ENCODE peak calls at places on chromosomes 12 and 14, in six cellular contexts. N is HCT116; M is mammary epithelial cell; Q is lung; X is CD8-positive, alpha-beta T cell; Z is cardiac fibroblast. Y is an unnamed sample.

GRCh38 chr12:89648211-89648930 is 60.3 kb downstream of the ATP2B1 start:
- DNase-seq in M (no peak), N (no peak), Q (no peak), Z (no peak), X (no peak), Y (peak)

GRCh38 chr12:26298785-26299621 is 103.6 kb downstream of the SSPN start:
- DNase-seq in X (no peak), N (no peak), Z (peak), M (peak), Q (no peak), Y (peak)

GRCh38 chr12:131153956-131154355 is 200.2 kb downstream of the ADGRD1 start:
- DNase-seq in M (no peak), Z (no peak), X (no peak), N (no peak), Q (no peak), Y (no peak)

GRCh38 chr12:34340534-34341361 is 318.5 kb downstream of the ALG10 start:
- DNase-seq in N (no peak), Q (no peak), Z (no peak), M (no peak), X (no peak), Y (no peak)

GRCh38 chr12:43869184-43869583 is 33.3 kb downstream of the TMEM117 start:
- DNase-seq in Q (no peak), M (no peak), N (no peak), X (no peak), Z (no peak), Y (no peak)

GRCh38 chr12:124509676-124510300 is 57.6 kb downstream of the NCOR2 start:
- DNase-seq in M (peak), Z (peak), Q (no peak), X (no peak), N (no peak), Y (peak)

GRCh38 chr12:78870539-78870938 is 6.0 kb downstream of the SYT1 start:
- DNase-seq in X (no peak), N (no peak), Q (no peak), Z (no peak), M (no peak), Y (no peak)

GRCh38 chr12:68359669-68360068 is 27.5 kb upstream of the MDM1 start:
- DNase-seq in N (no peak), M (no peak), Z (peak), Q (no peak), X (no peak), Y (no peak)

GRCh38 chr12:76866726-76867125 is 12.1 kb downstream of the CSRP2 start:
- DNase-seq in M (peak), Q (no peak), X (no peak), Z (no peak), N (no peak), Y (no peak)

GRCh38 chr14:37985826-37986470 is 221.8 kb upstream of the SSTR1 start:
- DNase-seq in N (peak), X (peak), M (no peak), Q (no peak), Z (peak), Y (peak)

GRCh38 chr14:46250113-46250703 is 401.4 kb downstream of the RPL10L start:
- DNase-seq in Q (no peak), N (peak), Z (peak), X (no peak), M (peak), Y (peak)

GRCh38 chr14:68786491-68787234 is 6.2 kb downstream of the ZFP36L1 start:
- DNase-seq in N (no peak), Z (peak), M (peak), Q (no peak), X (no peak), Y (peak)

GRCh38 chr12:55019784-55020183 is at the start of gene NEUROD4:
- DNase-seq in M (peak), Z (peak), X (no peak), Q (peak), N (peak), Y (peak)

GRCh38 chr14:60092516-60092915 is 793 bp downstream of the PCNX4 start:
- DNase-seq in N (no peak), Q (no peak), M (no peak), Z (peak), X (no peak), Y (peak)

GRCh38 chr12:120249875-120250795 is 15.4 kb downstream of the PXN start:
- DNase-seq in Z (peak), Q (no peak), N (no peak), M (no peak), X (peak), Y (no peak)

GRCh38 chr12:107138990-107139389 is 45.6 kb upstream of the CRY1 start:
- DNase-seq in Q (no peak), N (no peak), X (no peak), Z (no peak), M (no peak), Y (no peak)

GRCh38 chr14:103483600-103483999 is 39.0 kb downstream of the CKB start:
- DNase-seq in X (no peak), Z (peak), Q (no peak), N (no peak), M (peak), Y (peak)

GRCh38 chr12:70366581-70367267 is 634 bp downstream of the KCNMB4 start:
- DNase-seq in N (peak), X (peak), Z (peak), M (peak), Q (no peak), Y (peak)

GRCh38 chr14:102234331-102235264 is 70.4 kb downstream of the MOK start:
- DNase-seq in M (no peak), X (no peak), Q (no peak), N (no peak), Z (peak), Y (no peak)

GRCh38 chr14:51999084-51999483 is 9.7 kb downstream of the RTRAF start:
- DNase-seq in Q (no peak), N (no peak), X (no peak), Z (peak), M (no peak), Y (no peak)

GRCh38 chr14:77133718-77134338 is 7.8 kb downstream of the ZDHHC22 start:
- DNase-seq in Z (peak), X (no peak), M (peak), Q (peak), N (no peak), Y (peak)

GRCh38 chr14:81148635-81149034 is 72.1 kb downstream of the GTF2A1 start:
- DNase-seq in Z (no peak), M (no peak), Q (no peak), N (no peak), X (no peak), Y (no peak)

GRCh38 chr12:71730936-71731335 is 23.7 kb upstream of the RAB21 start:
- DNase-seq in Q (no peak), M (no peak), Z (peak), N (no peak), X (no peak), Y (no peak)

GRCh38 chr14:58812050-58812690 is 174.4 kb downstream of the DACT1 start:
- DNase-seq in N (no peak), Q (no peak), Z (no peak), X (no peak), M (no peak), Y (no peak)

GRCh38 chr12:123160801-123161487 is 10.1 kb upstream of the PITPNM2 start:
- DNase-seq in M (no peak), Q (no peak), Z (peak), N (no peak), X (no peak), Y (no peak)

GRCh38 chr12:89085421-89085820 is 266.9 kb downstream of the DUSP6 start:
- DNase-seq in M (no peak), Z (peak), N (no peak), X (no peak), Q (no peak), Y (no peak)

GRCh38 chr12:125564753-125565152 is 499.5 kb downstream of the AACS start:
- DNase-seq in Q (no peak), Z (no peak), M (no peak), N (no peak), X (no peak), Y (no peak)

GRCh38 chr12:1013618-1014489 is 22.8 kb downstream of the ERC1 start:
- DNase-seq in Z (peak), Q (no peak), M (peak), X (no peak), N (peak), Y (peak)

GRCh38 chr12:122190842-122191668 is 8.1 kb downstream of the LRRC43 start:
- DNase-seq in N (peak), Z (peak), Q (peak), M (peak), X (peak), Y (peak)

GRCh38 chr12:22415342-22416309 is 81.1 kb upstream of the ST8SIA1 start:
- DNase-seq in Z (no peak), X (no peak), M (peak), Q (no peak), N (no peak), Y (peak)

GRCh38 chr14:89407856-89408255 is 9.2 kb downstream of the FOXN3 start:
- DNase-seq in N (no peak), M (no peak), X (no peak), Q (no peak), Z (no peak), Y (peak)

GRCh38 chr14:68263563-68264350 is 444.2 kb downstream of the RAD51B start:
- DNase-seq in Z (no peak), Q (no peak), M (no peak), N (no peak), X (no peak), Y (no peak)

GRCh38 chr12:49093746-49094103 is 876 bp downstream of the DHH start:
- DNase-seq in N (no peak), Z (no peak), M (no peak), Q (no peak), X (no peak), Y (no peak)

GRCh38 chr14:103524002-103524785 is 1.6 kb upstream of the CKB start:
- DNase-seq in X (no peak), N (no peak), M (no peak), Z (no peak), Q (no peak), Y (no peak)

GRCh38 chr12:93883436-93884154 is 206.4 kb downstream of the CRADD start:
- DNase-seq in N (no peak), X (no peak), Z (peak), M (no peak), Q (no peak), Y (peak)

DNA sequence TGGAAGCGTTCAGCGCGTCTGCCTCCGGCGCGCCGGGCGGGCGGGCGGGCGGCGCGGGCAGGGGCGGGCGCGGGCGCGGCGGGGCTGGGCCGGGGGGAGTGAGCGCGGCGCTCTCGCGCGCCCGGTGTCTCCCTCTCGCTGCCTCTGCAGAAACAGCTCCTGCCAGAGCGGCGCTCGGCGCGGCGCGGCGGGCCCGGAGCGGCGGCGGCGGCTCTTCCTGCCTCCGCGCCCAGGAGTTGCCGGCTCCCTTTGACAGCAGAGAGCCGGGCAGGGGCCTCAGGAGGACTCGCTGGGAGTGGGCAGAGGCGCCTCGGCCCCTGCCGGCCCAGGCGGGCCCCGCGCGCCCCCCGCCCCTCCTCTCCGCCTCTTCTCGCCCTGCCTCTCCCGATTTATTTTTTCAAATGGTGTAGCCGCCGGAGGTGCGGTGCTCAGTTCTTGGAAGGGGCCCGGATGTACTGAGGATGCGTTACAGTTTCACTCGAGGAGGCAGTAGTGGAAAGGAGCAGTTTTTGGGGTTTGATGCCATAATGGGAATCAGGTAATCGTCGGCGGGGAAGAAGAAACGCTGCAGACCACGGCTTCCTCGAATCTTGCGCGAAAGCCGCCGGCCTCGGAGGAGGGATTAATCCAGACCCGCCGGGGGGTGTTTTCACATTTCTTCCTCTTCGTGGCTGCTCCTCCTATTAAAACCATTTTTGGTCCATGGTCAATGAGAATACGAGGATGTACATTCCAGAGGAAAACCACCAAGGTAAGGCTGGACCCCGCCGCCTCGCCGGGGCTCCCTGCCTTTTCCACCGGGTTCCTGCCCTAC is at the start of gene CACNA1C:
- DNase-seq in N (no peak), Q (no peak), M (peak), X (no peak), Z (peak), Y (no peak)
- TF ChIP-seq CTCF in N (no peak), Q (no peak), M (no peak), X (no peak), Z (peak), Y (no peak)

GRCh38 chr14:79017561-79017960 is 847.4 kb downstream of the NRXN3 start:
- DNase-seq in Q (no peak), M (no peak), Z (no peak), N (no peak), X (no peak), Y (no peak)
- TF ChIP-seq CTCF in Q (no peak), M (no peak), Z (no peak), N (no peak), X (no peak), Y (no peak)

DNA sequence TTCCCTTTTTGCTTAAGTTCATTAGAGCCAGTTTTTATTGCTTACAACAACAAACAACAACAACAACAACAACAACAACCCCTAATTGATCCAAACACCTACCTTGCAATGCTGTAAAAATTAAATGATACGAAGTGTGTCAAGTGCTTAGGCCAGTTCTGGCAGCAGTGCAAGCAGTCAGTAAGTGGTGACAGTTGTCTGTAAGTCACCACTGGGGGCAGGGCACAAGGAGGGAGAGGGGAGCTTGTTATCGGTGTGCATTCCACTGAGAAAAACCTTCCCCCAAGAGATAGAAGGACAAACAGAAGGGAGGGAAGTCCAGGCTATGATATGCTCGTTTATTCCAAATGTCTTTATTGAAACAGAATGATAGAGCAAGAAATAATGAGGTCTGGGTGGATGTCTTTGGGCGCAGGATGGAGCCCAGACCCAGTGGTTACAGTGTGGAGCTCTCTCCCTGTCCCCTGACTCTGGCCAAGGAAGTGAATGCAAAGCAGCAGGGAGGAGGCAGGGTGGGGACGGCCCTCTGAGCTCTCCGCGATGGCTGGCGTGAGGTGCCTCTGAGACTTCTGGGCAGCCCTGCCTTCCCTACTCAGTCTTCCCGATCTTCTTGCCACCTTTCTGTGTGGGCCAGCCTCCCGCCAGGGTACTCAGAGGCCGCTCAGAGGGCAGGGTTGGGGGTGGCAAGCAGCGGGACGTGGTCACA is 6.5 kb downstream of the SLC22A17 start:
- DNase-seq in X (no peak), N (no peak), M (no peak), Z (no peak), Q (no peak), Y (no peak)
- TF ChIP-seq CTCF in X (no peak), N (no peak), M (no peak), Z (no peak), Q (no peak), Y (no peak)

DNA sequence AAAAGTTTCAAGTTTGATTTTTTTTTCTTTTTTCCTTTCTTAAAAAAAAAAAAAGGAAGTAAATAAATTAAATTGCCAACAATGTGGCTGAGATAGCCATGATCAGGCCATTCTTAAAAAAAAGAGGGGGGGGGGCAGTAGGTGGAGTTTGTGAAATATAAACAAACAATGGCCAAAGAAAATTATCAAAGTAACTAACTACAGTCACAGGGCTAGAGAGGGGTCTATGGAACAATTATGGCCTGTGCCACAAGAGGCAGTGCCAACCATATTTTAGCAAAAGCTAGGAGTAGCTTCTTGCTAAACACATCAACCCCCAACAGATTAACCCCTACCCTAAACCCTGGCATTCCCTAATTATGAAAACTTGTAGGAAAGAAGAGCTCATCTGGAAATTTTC is 16.2 kb upstream of the SMARCC2 start:
- DNase-seq in N (no peak), M (no peak), X (no peak), Q (no peak), Z (no peak), Y (no peak)
- TF ChIP-seq CTCF in N (no peak), M (no peak), X (no peak), Q (no peak), Z (no peak), Y (no peak)

DNA sequence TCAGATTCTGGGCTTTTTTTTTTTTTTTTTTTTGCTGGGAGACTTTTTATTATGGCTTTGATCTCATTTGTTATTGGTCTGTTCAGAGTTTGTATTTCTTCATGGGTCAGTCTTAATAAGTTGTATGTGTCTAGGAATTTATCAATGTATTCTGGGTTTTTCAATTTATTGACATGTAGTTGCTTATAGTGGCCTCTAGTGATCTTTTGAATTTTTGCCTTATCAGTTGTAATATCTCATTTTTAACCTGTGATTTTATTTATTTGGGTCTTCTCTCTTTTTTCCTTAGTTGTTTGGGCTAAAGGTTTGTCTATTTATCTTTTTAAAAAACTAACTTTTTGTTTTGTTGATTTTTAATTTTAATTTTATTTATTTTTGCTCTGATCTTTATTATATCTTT is 45.5 kb downstream of the NAA30 start:
- DNase-seq in M (no peak), Q (no peak), X (no peak), N (no peak), Z (no peak), Y (no peak)
- TF ChIP-seq CTCF in M (no peak), Q (no peak), X (no peak), N (no peak), Z (peak), Y (no peak)

DNA sequence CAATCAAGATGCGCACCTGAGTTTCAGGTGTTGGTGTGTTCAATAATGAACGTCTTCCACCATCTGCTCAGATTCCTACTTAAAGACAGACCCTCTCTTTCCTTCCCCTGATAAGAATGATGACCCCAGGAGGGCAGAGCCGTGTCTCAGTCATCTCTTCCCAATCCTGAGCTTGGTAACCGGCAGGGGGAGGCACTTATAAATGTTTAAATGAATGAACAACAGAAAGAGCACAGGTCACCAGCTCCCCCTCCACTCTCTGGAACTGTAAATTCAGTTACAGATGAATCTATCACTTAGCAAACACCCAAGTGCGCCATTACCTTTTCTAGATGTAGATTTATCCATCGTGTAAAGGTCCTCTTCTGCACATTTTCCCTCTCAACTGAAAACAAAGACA is 72.4 kb upstream of the DICER1 start:
- DNase-seq in Q (no peak), Z (no peak), X (no peak), M (no peak), N (no peak), Y (no peak)
- TF ChIP-seq CTCF in Q (no peak), Z (no peak), X (no peak), M (no peak), N (no peak), Y (peak)

DNA sequence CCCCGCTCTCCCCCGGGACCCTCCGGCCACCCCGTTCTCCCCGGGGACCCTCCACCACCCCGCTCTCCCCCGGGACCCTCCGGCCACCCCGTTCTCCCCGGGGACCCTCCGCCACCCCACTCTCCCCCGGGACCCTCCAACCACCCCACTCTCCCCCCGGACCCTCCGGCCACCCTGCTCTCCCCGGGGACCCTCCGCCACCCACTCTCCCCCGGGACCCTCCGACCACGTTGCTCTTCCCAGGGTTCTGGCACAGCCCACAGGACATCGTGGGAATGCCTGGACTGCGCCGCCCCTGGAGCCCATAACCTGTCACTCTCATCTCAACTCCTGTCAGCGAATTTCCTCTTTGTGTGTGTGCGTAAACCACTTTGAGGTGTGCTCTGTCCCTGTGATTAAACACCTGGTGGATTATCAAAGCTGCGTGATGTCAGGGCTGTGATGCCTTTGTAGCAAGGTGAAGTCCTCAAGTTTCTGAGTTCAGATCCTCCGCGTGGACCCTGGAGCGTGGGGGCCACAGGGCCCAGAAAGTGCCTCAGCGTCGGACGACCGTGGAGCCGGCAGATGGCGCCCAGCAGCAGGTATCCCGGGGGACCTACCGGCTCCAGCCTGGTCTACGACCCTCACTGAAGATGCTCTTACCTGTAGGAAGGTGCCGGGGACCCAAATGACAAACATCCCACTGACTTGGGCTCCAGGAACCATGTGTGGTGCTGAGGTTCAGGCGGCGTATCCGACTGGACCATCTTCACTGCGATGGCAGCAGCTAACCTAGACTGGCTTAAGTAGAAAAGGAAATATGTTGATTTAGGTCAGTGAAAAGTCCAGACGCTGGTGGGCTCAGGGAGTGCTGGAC is 63.2 kb upstream of the GALNT9 start:
- DNase-seq in Q (no peak), Z (no peak), N (no peak), X (no peak), M (no peak), Y (no peak)
- TF ChIP-seq CTCF in Q (no peak), Z (no peak), N (no peak), X (no peak), M (no peak), Y (no peak)

Y was measured in bronchial epithelial cell.